ENCODE peak calls at places on chromosomes 6 and 20, in four cellular contexts. P, H, C and S are unnamed samples.

GRCh38 chr6:143700684-143701342 is 23.0 kb downstream of the PHACTR2 start:
- DNase-seq in P (no peak), H (no peak), C (no peak), S (no peak)

GRCh38 chr6:21946298-21946783 is 350.5 kb downstream of the PRL start:
- DNase-seq in P (no peak), H (no peak), C (no peak), S (no peak)

GRCh38 chr6:134267917-134268361 is 50.0 kb downstream of the SGK1 start:
- DNase-seq in P (no peak), H (no peak), C (peak), S (no peak)

GRCh38 chr6:64256483-64256882 is 620.9 kb downstream of the PHF3 start:
- DNase-seq in P (no peak), H (no peak), C (no peak), S (no peak)

GRCh38 chr6:23621026-23621425 is 505.0 kb upstream of the NRSN1 start:
- DNase-seq in P (no peak), H (no peak), C (no peak), S (no peak)

GRCh38 chr6:3324262-3324942 is 65.7 kb downstream of the PSMG4 start:
- DNase-seq in P (peak), H (peak), C (peak), S (peak)

GRCh38 chr6:108755257-108756240 is 92.7 kb upstream of the ARMC2 start:
- DNase-seq in P (no peak), H (no peak), C (no peak), S (no peak)

GRCh38 chr6:78713564-78713963 is 153.8 kb upstream of the IRAK1BP1 start:
- DNase-seq in P (peak), H (no peak), C (no peak), S (no peak)

GRCh38 chr6:3825331-3825831 is 23.8 kb upstream of the FAM50B start:
- DNase-seq in P (no peak), H (peak), C (peak), S (no peak)

GRCh38 chr6:75288023-75288422 is 3.4 kb upstream of the TMEM30A start:
- DNase-seq in P (no peak), H (no peak), C (no peak), S (no peak)

GRCh38 chr6:106163446-106163965 is 77.4 kb downstream of the PRDM1 start:
- DNase-seq in P (peak), H (no peak), C (no peak), S (no peak)

GRCh38 chr6:145947108-145947507 is 17.1 kb downstream of the SHPRH start:
- DNase-seq in P (no peak), H (no peak), C (no peak), S (no peak)

GRCh38 chr6:89148016-89148750 is 2.3 kb downstream of the PM20D2 start:
- DNase-seq in P (no peak), H (no peak), C (no peak), S (no peak)

GRCh38 chr20:20427202-20427864 is 59.4 kb downstream of the INSM1 start:
- DNase-seq in P (no peak), H (no peak), C (no peak), S (no peak)

GRCh38 chr6:169246445-169246844 is 7.2 kb downstream of the THBS2 start:
- DNase-seq in P (no peak), H (no peak), C (no peak), S (no peak)

GRCh38 chr6:31829633-31830492 is 2.3 kb downstream of the HSPA1B start:
- DNase-seq in P (no peak), H (peak), C (no peak), S (no peak)

GRCh38 chr6:146813554-146813953 is 214.8 kb downstream of the ADGB start:
- DNase-seq in P (no peak), H (no peak), C (no peak), S (no peak)

GRCh38 chr20:51425347-51426106 is 117.0 kb downstream of the NFATC2 start:
- DNase-seq in P (no peak), H (no peak), C (no peak), S (no peak)

GRCh38 chr6:76861403-76861802 is 601.9 kb downstream of the HTR1B start:
- DNase-seq in P (no peak), H (no peak), C (peak), S (no peak)

GRCh38 chr6:133854633-133855598 is 34.0 kb upstream of the TCF21 start:
- DNase-seq in P (no peak), H (peak), C (peak), S (no peak)

GRCh38 chr6:1767481-1768246 is 157.9 kb downstream of the FOXC1 start:
- DNase-seq in P (no peak), H (no peak), C (no peak), S (peak)

GRCh38 chr20:407953-408842 is at the start of gene RBCK1:
- DNase-seq in P (no peak), H (peak), C (peak), S (peak)

GRCh38 chr20:40538126-40538525 is 150.9 kb downstream of the MAFB start:
- DNase-seq in P (no peak), H (no peak), C (no peak), S (no peak)

GRCh38 chr6:88725111-88725711 is 238.2 kb downstream of the RNGTT start:
- DNase-seq in P (peak), H (no peak), C (peak), S (no peak)

GRCh38 chr6:150567823-150568383 is 31.8 kb upstream of the PLEKHG1 start:
- DNase-seq in P (no peak), H (no peak), C (no peak), S (no peak)

GRCh38 chr6:108653864-108654402 is 93.2 kb downstream of the FOXO3 start:
- DNase-seq in P (no peak), H (no peak), C (no peak), S (no peak)

GRCh38 chr20:17822039-17822438 is 122.3 kb downstream of the BANF2 start:
- DNase-seq in P (no peak), H (no peak), C (peak), S (peak)

GRCh38 chr20:63856111-63856511 is 5.2 kb upstream of the ABHD16B start:
- DNase-seq in P (no peak), H (no peak), C (no peak), S (no peak)

GRCh38 chr6:48775157-48775556 is 664.2 kb upstream of the PTCHD4 start:
- DNase-seq in P (no peak), H (no peak), C (no peak), S (no peak)

GRCh38 chr6:128350416-128351254 is 169.8 kb downstream of the PTPRK start:
- DNase-seq in P (no peak), H (no peak), C (peak), S (peak)

GRCh38 chr20:6976535-6976934 is 209.0 kb downstream of the BMP2 start:
- DNase-seq in P (no peak), H (no peak), C (no peak), S (no peak)

GRCh38 chr6:142941018-142941417 is 4.0 kb downstream of the HIVEP2 start:
- DNase-seq in P (no peak), H (no peak), C (no peak), S (no peak)

GRCh38 chr20:50577175-50578018 is 67.2 kb downstream of the PTPN1 start:
- DNase-seq in P (no peak), H (no peak), C (no peak), S (no peak)

GRCh38 chr20:44579313-44580090 is 2.9 kb upstream of the PKIG start:
- DNase-seq in P (no peak), H (no peak), C (no peak), S (no peak)

GRCh38 chr6:110409794-110410193 is 5.6 kb downstream of the DDO start:
- DNase-seq in P (no peak), H (no peak), C (no peak), S (no peak)

GRCh38 chr6:35082046-35082732 is 59.0 kb downstream of the TCP11 start:
- DNase-seq in P (no peak), H (no peak), C (no peak), S (no peak)

GRCh38 chr20:15599961-15600360 is 973.3 kb downstream of the KIF16B start:
- DNase-seq in P (no peak), H (no peak), C (no peak), S (no peak)

DNA sequence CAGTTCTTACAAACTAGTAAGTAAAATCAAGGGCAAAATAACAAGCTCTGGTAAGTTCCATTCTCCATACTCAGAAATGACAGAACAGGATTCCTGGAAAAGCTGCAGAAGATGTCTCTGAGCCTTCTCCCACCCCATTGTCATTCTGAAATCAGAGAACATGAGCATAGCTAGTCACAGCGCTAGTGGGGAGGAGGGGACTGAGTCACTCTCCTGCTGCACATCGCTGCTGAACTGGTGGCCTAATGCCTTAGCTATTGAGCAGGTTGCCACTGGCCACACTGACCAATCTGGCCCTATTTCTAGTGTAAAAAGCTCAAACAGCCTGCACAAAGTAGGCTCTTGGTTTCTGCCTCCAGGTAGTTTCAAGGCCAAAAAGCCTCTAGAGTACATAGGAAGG is 26.1 kb upstream of the RIPPLY2 start:
- DNase-seq in P (no peak), H (peak), C (no peak), S (no peak)
- TF ChIP-seq RAD21 in P (no peak), H (no peak), C (no peak), S (no peak)

GRCh38 chr20:58141971-58142842 is 86.2 kb downstream of the ANKRD60 start:
- DNase-seq in P (no peak), H (no peak), C (no peak), S (no peak)
- TF ChIP-seq MYC in P (no peak), H (no peak), C (no peak), S (no peak)

GRCh38 chr20:4195499-4195898 is 180.1 kb upstream of the RNF24 start:
- DNase-seq in P (no peak), H (peak), C (peak), S (peak)
- TF ChIP-seq RAD21 in P (no peak), H (peak), C (peak), S (peak)

GRCh38 chr6:15837205-15837604 is 174.4 kb upstream of the DTNBP1 start:
- DNase-seq in P (no peak), H (no peak), C (no peak), S (no peak)
- TF ChIP-seq MYC in P (no peak), H (no peak), C (no peak), S (no peak)

DNA sequence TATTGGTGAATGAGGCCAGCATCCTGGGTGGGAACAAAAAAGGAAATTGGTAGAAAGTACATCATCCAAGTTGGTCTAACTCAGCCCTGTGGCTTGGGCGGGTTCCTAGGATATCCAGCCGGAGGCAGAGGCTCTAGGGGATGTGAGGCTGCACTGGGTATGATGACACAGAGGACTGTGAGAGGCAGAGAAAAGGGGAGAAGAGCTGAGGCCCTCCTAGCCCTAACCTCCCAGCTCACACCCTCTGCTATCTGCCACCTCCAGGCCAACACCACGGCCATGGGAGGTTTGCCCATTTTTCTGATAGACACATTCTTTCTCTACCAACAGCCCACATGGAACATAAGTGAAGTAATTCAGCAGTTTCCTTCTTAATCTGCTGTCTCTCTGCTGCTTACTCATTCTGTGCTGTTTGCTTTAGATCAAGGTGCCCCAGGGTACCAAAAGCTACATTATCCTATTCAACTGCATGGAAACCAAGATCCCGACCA is 284.4 kb downstream of the ESR1 start:
- DNase-seq in P (no peak), H (no peak), C (no peak), S (no peak)
- TF ChIP-seq RAD21 in P (no peak), H (no peak), C (no peak), S (no peak)

DNA sequence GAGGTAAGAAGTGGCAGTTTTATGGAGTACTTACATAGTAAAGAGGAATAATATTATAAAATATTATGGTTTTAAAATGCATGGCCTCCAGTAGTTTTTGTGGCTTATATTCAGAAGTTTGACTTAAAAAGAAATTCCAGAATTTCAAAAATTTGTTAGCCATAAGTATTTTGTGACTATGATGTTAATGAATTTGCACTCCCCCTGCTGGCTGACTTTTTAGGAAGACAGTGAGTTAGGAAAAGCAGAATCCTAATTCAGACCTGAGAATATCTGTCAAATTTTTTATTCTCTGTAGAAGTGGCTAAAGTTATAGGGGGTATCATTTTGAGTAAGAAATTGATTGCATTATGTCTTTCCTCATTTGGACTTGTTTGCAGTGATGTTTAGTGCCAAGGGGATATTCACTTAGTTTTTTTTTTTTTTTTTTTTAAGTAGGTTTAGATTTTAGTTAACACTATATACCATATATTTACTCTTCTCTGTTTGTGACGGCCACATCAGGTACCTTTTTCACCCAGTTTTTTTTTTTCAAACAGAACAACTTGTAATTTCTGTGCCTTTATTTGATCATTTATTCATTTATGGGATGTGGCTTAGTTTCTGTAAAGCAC is 40.8 kb downstream of the ZFAND3 start:
- DNase-seq in P (no peak), H (peak), C (peak), S (peak)
- TF ChIP-seq MYC in P (no peak), H (no peak), C (no peak), S (no peak)

GRCh38 chr6:42026540-42026939 is 23.8 kb upstream of the TAF8 start:
- DNase-seq in P (no peak), H (no peak), C (no peak), S (no peak)

GRCh38 chr6:42025066-42025789 is 25.1 kb upstream of the TAF8 start:
- DNase-seq in P (peak), H (peak), C (no peak), S (no peak)

GRCh38 chr6:42028234-42029061 is 21.9 kb upstream of the TAF8 start:
- DNase-seq in P (no peak), H (peak), C (no peak), S (peak)

GRCh38 chr6:42022755-42023384 is 27.5 kb upstream of the TAF8 start:
- DNase-seq in P (no peak), H (peak), C (no peak), S (no peak)

DNA sequence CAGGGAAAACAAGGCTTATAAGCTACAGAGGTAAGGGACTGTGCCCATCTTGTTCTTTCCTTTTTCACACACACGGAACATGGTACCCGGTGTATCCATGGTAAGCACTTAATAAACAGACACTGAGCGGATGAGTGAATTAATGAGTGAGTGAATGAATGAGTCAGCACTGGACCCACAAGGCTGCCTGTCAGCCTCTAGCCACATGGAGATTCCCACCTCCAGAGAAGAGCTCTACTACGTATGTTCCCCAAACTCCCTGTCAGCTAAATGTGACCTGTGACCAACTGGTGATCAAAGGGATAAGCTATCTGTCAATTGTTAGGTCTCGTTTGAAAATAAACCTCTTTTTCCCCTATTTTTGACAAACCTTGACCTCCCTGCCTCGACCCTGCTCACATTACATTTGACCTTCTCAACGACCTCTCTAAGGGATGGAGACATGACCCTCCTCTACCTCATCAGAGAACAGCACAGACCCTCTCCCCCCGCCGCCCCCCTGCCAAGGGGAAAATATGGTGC is 24.5 kb upstream of the TAF8 start:
- DNase-seq in P (no peak), H (peak), C (no peak), S (no peak)
- TF ChIP-seq RAD21 in P (no peak), H (no peak), C (no peak), S (no peak)

GRCh38 chr6:29663300-29664039 is 6.6 kb downstream of the MOG start:
- DNase-seq in P (no peak), H (no peak), C (no peak), S (no peak)

GRCh38 chr6:29656157-29656556 is 735 bp upstream of the MOG start:
- DNase-seq in P (no peak), H (no peak), C (no peak), S (no peak)

GRCh38 chr6:29665942-29666825 is 9.3 kb downstream of the MOG start:
- DNase-seq in P (no peak), H (no peak), C (no peak), S (no peak)

GRCh38 chr6:29656798-29657197 is at the start of gene MOG:
- DNase-seq in P (no peak), H (no peak), C (no peak), S (no peak)

GRCh38 chr6:29661071-29661470 is 4.2 kb downstream of the MOG start:
- DNase-seq in P (no peak), H (no peak), C (no peak), S (no peak)
- TF ChIP-seq MYC in P (no peak), H (no peak), C (no peak), S (no peak)

DNA sequence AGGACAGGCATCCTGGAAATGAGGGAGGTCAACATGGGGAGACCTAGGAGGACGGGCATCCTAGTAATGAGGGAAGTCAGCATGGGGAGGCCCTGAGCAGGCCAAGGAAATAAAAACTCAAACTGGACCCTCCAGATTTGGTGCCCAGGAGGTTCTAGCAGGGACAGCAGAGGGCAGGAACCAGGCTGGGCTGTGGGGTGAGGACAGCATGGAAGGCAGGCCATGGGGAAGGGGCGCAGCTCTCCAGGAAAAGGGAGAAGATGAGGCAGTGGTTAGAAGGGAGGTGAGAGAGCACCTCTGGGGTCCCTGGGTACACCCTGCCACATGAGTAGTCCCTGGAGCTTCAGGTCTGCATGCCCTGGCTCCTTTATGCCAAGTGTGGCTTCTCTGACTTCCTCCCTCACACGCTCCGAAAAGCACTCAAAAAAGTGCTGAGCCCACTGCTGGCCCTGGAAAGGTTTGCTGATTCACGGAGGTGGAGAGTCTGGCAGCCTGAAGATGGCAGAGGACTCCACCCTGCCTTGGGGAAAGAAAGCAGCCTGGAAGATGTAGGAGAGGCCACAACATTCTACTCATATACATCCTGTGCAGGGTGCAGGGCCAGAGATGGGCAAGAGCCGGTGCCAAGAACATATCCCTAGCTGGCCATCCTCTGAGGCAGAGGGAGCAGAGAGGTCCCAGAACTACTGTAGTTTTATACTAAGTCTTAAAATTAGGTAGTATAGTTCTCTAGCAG is 154.9 kb downstream of the MRPL14 start:
- DNase-seq in P (no peak), H (peak), C (no peak), S (no peak)
- TF ChIP-seq RAD21 in P (no peak), H (no peak), C (no peak), S (no peak)